ENCODE peak calls at places on chromosomes 4 and X, in nine cellular contexts. D, I, N, H, U, L, B, X and R are unnamed samples.
A peak's percentile ranks its signal among the peaks of the same experiment; 100 is the strongest.

GRCh38 chrX:34810364-34810763 is 132.2 kb upstream of the FAM47B start:
- DNase-seq in I (no peak), U (no peak), B (no peak), H (no peak), N (no peak), X (no peak), D (no peak), L (no peak), R (no peak)

GRCh38 chrX:124028177-124028576 is 66.7 kb downstream of the STAG2 start:
- DNase-seq in H (no peak), U (no peak), N (no peak), L (no peak), D (no peak), X (no peak), I (no peak), B (no peak), R (no peak)

GRCh38 chrX:107449490-107450175 is at the start of gene FRMPD3:
- DNase-seq in N (peak; percentile 72), X (no peak), D (no peak), U (no peak), L (peak; percentile 26), I (no peak), H (no peak), B (no peak), R (no peak)

GRCh38 chrX:26778320-26778888 is 562.4 kb downstream of the MAGEB5 start:
- DNase-seq in D (no peak), I (no peak), X (peak; percentile 1), N (no peak), B (no peak), U (no peak), L (no peak), H (peak; percentile 48), R (peak; percentile 1)

GRCh38 chrX:68196939-68197791 is 236.1 kb downstream of the OPHN1 start:
- DNase-seq in X (peak; percentile 13), H (peak; percentile 68), U (no peak), B (peak; percentile 40), N (peak; percentile 63), I (no peak), L (no peak), D (peak; percentile 15), R (peak; percentile 26)

GRCh38 chr4:76753814-76754213 is 144.1 kb downstream of the SOWAHB start:
- DNase-seq in H (no peak), U (no peak), L (no peak), N (no peak), D (no peak), B (no peak), I (no peak), X (no peak), R (no peak)

GRCh38 chrX:148459343-148459742 is 41.1 kb upstream of the AFF2 start:
- DNase-seq in D (no peak), H (no peak), N (no peak), U (no peak), L (no peak), B (no peak), I (no peak), X (no peak), R (no peak)

GRCh38 chrX:66914082-66914481 is 275.2 kb upstream of the EDA2R start:
- DNase-seq in N (no peak), L (no peak), B (no peak), U (no peak), X (peak; percentile 5), I (peak; percentile 20), D (peak; percentile 19), H (peak; percentile 79), R (no peak)

GRCh38 chr4:121209171-121209570 is 45.0 kb upstream of the TNIP3 start:
- DNase-seq in H (no peak), L (no peak), D (no peak), I (no peak), X (no peak), N (no peak), B (no peak), U (no peak), R (no peak)

GRCh38 chr4:150789864-150790263 is 207.9 kb downstream of the MAB21L2 start:
- DNase-seq in I (no peak), X (no peak), L (no peak), U (no peak), N (no peak), B (no peak), H (peak; percentile 50), D (no peak), R (no peak)

GRCh38 chr4:22607382-22607781 is 85.4 kb upstream of the GBA3 start:
- DNase-seq in I (peak; percentile 30), L (peak; percentile 22), D (peak; percentile 56), X (no peak), U (no peak), N (peak; percentile 63), H (peak; percentile 56), B (peak; percentile 8), R (peak; percentile 57)

GRCh38 chrX:41558531-41558930 is 111.4 kb downstream of the NYX start:
- DNase-seq in L (no peak), X (no peak), I (no peak), B (peak; percentile 14), H (no peak), U (no peak), N (peak; percentile 3), D (no peak), R (no peak)

GRCh38 chr4:97720869-97721432 is 422.3 kb downstream of the STPG2 start:
- DNase-seq in B (no peak), L (no peak), I (no peak), H (peak; percentile 35), N (no peak), X (no peak), U (no peak), D (no peak), R (no peak)

GRCh38 chrX:112654871-112655270 is 24.9 kb downstream of the LHFPL1 start:
- DNase-seq in L (no peak), B (no peak), I (no peak), H (no peak), N (no peak), D (no peak), X (no peak), U (no peak), R (no peak)

GRCh38 chr4:52836120-52836519 is 26.0 kb upstream of the RASL11B start:
- DNase-seq in L (no peak), U (no peak), I (no peak), D (no peak), X (no peak), H (no peak), N (no peak), B (no peak), R (no peak)

GRCh38 chr4:52840531-52841350 is 21.4 kb upstream of the RASL11B start:
- DNase-seq in I (no peak), D (no peak), H (peak; percentile 63), B (no peak), U (no peak), N (no peak), L (no peak), X (no peak), R (no peak)

GRCh38 chr4:52838729-52839722 is 23.1 kb upstream of the RASL11B start:
- DNase-seq in X (no peak), L (peak; percentile 55), D (no peak), U (no peak), B (no peak), I (no peak), H (peak; percentile 44), N (no peak), R (no peak)

GRCh38 chr4:52836653-52837052 is 25.5 kb upstream of the RASL11B start:
- DNase-seq in U (no peak), N (no peak), X (no peak), I (no peak), H (no peak), D (no peak), L (no peak), B (no peak), R (no peak)

GRCh38 chr4:52837716-52838558 is 24.2 kb upstream of the RASL11B start:
- DNase-seq in N (peak; percentile 17), I (no peak), H (peak; percentile 93), U (no peak), X (no peak), B (no peak), D (no peak), L (no peak), R (no peak)
- H3K4me1 ChIP-seq in N (peaks cover 18% of the 10 kb centered on the region), I (no peaks in the 10 kb centered on the region), H (peaks cover 40% of the 10 kb centered on the region), U (peaks cover 11% of the 10 kb centered on the region), X (peaks cover 7% of the 10 kb centered on the region), B (no peaks in the 10 kb centered on the region), D (peaks cover 5% of the 10 kb centered on the region), L (peaks cover 21% of the 10 kb centered on the region), R (no peaks in the 10 kb centered on the region)

GRCh38 chr4:74661427-74662171 is 132.7 kb downstream of the BTC start:
- DNase-seq in X (no peak), N (no peak), L (no peak), H (no peak), I (no peak), D (no peak), B (no peak), U (no peak), R (no peak)

GRCh38 chr4:74658114-74658513 is 136.2 kb downstream of the BTC start:
- DNase-seq in H (no peak), X (no peak), B (no peak), U (no peak), I (no peak), N (no peak), D (no peak), L (no peak), R (no peak)

GRCh38 chr4:74659576-74660411 is 134.5 kb downstream of the BTC start:
- DNase-seq in D (peak; percentile 17), I (no peak), X (no peak), H (peak; percentile 91), N (no peak), U (no peak), B (peak; percentile 54), L (no peak), R (no peak)

GRCh38 chr4:74663631-74664030 is 130.7 kb downstream of the BTC start:
- DNase-seq in L (no peak), B (no peak), N (no peak), H (no peak), I (no peak), D (no peak), X (no peak), U (no peak), R (no peak)

GRCh38 chr4:74660866-74661265 is 133.5 kb downstream of the BTC start:
- DNase-seq in L (no peak), U (no peak), N (no peak), X (no peak), B (no peak), H (no peak), D (no peak), I (no peak), R (no peak)
- H3K27ac ChIP-seq in L (no peak overlapping the region), U (no peak overlapping the region), N (no peak overlapping the region), X (no peak overlapping the region), B (peak overlapping the region; percentile 97), H (no peak overlapping the region), D (no peak overlapping the region), I (no peak overlapping the region), R (no peak overlapping the region)

DNA sequence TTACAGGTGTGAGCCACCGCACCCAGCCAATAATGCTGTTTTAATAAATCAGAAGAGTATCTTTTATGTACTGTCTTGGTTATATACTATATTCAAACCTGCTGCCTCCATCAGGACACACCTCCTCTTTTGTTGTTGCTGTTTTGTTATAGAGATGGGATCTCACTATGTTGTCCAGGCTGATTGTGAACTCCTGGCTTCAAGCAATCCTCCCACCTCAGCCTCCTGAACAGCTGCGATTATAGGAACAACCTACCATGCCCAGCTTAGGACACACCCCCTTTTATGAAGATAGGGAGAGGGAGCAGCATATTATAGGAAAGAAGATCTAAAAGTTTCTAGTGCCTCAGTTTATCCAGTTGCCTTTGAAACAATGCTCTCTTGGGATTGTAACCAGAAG is 62.2 kb upstream of the RAB33B start:
- DNase-seq in D (no peak), L (no peak), U (no peak), B (no peak), I (no peak), X (no peak), H (no peak), N (no peak), R (no peak)
- H3K4me3 ChIP-seq in D (no peak overlapping the region), L (no peak overlapping the region), U (no peak overlapping the region), B (no peak overlapping the region), I (no peak overlapping the region), X (no peak overlapping the region), H (no peak overlapping the region), N (no peak overlapping the region), R (no peak overlapping the region)

GRCh38 chr4:147101678-147102077 is 156.0 kb upstream of the TTC29 start:
- DNase-seq in X (no peak), U (no peak), B (no peak), N (no peak), L (no peak), D (no peak), I (no peak), H (no peak), R (no peak)
- H3K4me1 ChIP-seq in X (no peaks in the 10 kb centered on the region), U (no peaks in the 10 kb centered on the region), B (no peaks in the 10 kb centered on the region), N (peaks cover 9% of the 10 kb centered on the region), L (peaks cover 2% of the 10 kb centered on the region), D (peaks cover 5% of the 10 kb centered on the region), I (no peaks in the 10 kb centered on the region), H (no peaks in the 10 kb centered on the region), R (no peaks in the 10 kb centered on the region)